ENCODE peak calls at places on chromosomes 4 and X, in six cellular contexts. One of them, this sample, is unnamed.

GRCh38 chrX:130771230-130771629 is 131.8 kb downstream of the ENOX2 start:
- DNase-seq in EL: peak
- DNase-seq in progenitor cell of endocrine pancreas: no peak
- DNase-seq in lower leg skin: no peak
- DNase-seq in Right ventricle myocardium inferior: no peak
- DNase-seq in T-helper 1 cell: no peak
- DNase-seq in this sample: no peak

GRCh38 chrX:16788477-16788876 is 2.2 kb downstream of the TXLNG start:
- DNase-seq in T-helper 1 cell: no peak
- DNase-seq in progenitor cell of endocrine pancreas: no peak
- DNase-seq in Right ventricle myocardium inferior: no peak
- DNase-seq in lower leg skin: peak
- DNase-seq in EL: peak
- DNase-seq in this sample: peak

GRCh38 chr4:139666735-139667266 is 1.2 kb downstream of the MGST2 start:
- DNase-seq in Right ventricle myocardium inferior: no peak
- DNase-seq in EL: no peak
- DNase-seq in T-helper 1 cell: peak
- DNase-seq in progenitor cell of endocrine pancreas: no peak
- DNase-seq in lower leg skin: no peak
- DNase-seq in this sample: no peak

GRCh38 chrX:128759745-128760144 is 707.5 kb upstream of the ACTRT1 start:
- DNase-seq in lower leg skin: no peak
- DNase-seq in Right ventricle myocardium inferior: no peak
- DNase-seq in EL: no peak
- DNase-seq in T-helper 1 cell: no peak
- DNase-seq in progenitor cell of endocrine pancreas: no peak
- DNase-seq in this sample: no peak

GRCh38 chr4:98908703-98909262 is 20.1 kb downstream of the EIF4E start:
- DNase-seq in EL: no peak
- DNase-seq in Right ventricle myocardium inferior: no peak
- DNase-seq in lower leg skin: no peak
- DNase-seq in T-helper 1 cell: no peak
- DNase-seq in progenitor cell of endocrine pancreas: no peak
- DNase-seq in this sample: no peak

GRCh38 chr4:114603455-114603854 is 4.8 kb downstream of the UGT8 start:
- DNase-seq in Right ventricle myocardium inferior: no peak
- DNase-seq in progenitor cell of endocrine pancreas: no peak
- DNase-seq in EL: no peak
- DNase-seq in T-helper 1 cell: no peak
- DNase-seq in lower leg skin: no peak
- DNase-seq in this sample: no peak

GRCh38 chrX:132411310-132411977 is 77.4 kb downstream of the MBNL3 start:
- DNase-seq in progenitor cell of endocrine pancreas: no peak
- DNase-seq in Right ventricle myocardium inferior: no peak
- DNase-seq in EL: no peak
- DNase-seq in lower leg skin: no peak
- DNase-seq in T-helper 1 cell: no peak
- DNase-seq in this sample: no peak

GRCh38 chr4:94570558-94570957 is 118.8 kb downstream of the PDLIM5 start:
- DNase-seq in lower leg skin: no peak
- DNase-seq in Right ventricle myocardium inferior: no peak
- DNase-seq in EL: no peak
- DNase-seq in progenitor cell of endocrine pancreas: no peak
- DNase-seq in T-helper 1 cell: no peak
- DNase-seq in this sample: no peak

GRCh38 chrX:7120578-7121219 is 26.8 kb upstream of the STS start:
- DNase-seq in Right ventricle myocardium inferior: no peak
- DNase-seq in progenitor cell of endocrine pancreas: no peak
- DNase-seq in T-helper 1 cell: no peak
- DNase-seq in EL: peak
- DNase-seq in lower leg skin: no peak
- DNase-seq in this sample: no peak

GRCh38 chrX:72569786-72570185 is 2.9 kb downstream of the HDAC8 start:
- DNase-seq in Right ventricle myocardium inferior: no peak
- DNase-seq in lower leg skin: no peak
- DNase-seq in EL: peak
- DNase-seq in progenitor cell of endocrine pancreas: no peak
- DNase-seq in T-helper 1 cell: no peak
- DNase-seq in this sample: no peak

GRCh38 chr4:103099691-103100392 is at the start of gene BDH2:
- DNase-seq in EL: peak
- DNase-seq in lower leg skin: peak
- DNase-seq in progenitor cell of endocrine pancreas: no peak
- DNase-seq in T-helper 1 cell: peak
- DNase-seq in Right ventricle myocardium inferior: no peak
- DNase-seq in this sample: peak

GRCh38 chr4:7978489-7978888 is 38.8 kb upstream of the AFAP1 start:
- DNase-seq in EL: no peak
- DNase-seq in lower leg skin: no peak
- DNase-seq in progenitor cell of endocrine pancreas: no peak
- DNase-seq in Right ventricle myocardium inferior: peak
- DNase-seq in T-helper 1 cell: no peak
- DNase-seq in this sample: no peak

GRCh38 chr4:155232432-155232831 is 24.0 kb downstream of the NPY2R start:
- DNase-seq in EL: no peak
- DNase-seq in Right ventricle myocardium inferior: no peak
- DNase-seq in lower leg skin: no peak
- DNase-seq in T-helper 1 cell: no peak
- DNase-seq in progenitor cell of endocrine pancreas: no peak
- DNase-seq in this sample: no peak

GRCh38 chr4:7863911-7864681 is 75.6 kb downstream of the AFAP1 start:
- DNase-seq in Right ventricle myocardium inferior: no peak
- DNase-seq in lower leg skin: no peak
- DNase-seq in T-helper 1 cell: peak
- DNase-seq in progenitor cell of endocrine pancreas: no peak
- DNase-seq in EL: peak
- DNase-seq in this sample: no peak

GRCh38 chr4:186134254-186134653 is 29.8 kb downstream of the FAM149A start:
- DNase-seq in T-helper 1 cell: peak
- DNase-seq in EL: no peak
- DNase-seq in progenitor cell of endocrine pancreas: no peak
- DNase-seq in lower leg skin: no peak
- DNase-seq in Right ventricle myocardium inferior: no peak
- DNase-seq in this sample: no peak

GRCh38 chr4:4671774-4672349 is 130.0 kb upstream of the STX18 start:
- DNase-seq in progenitor cell of endocrine pancreas: no peak
- DNase-seq in Right ventricle myocardium inferior: no peak
- DNase-seq in EL: no peak
- DNase-seq in lower leg skin: no peak
- DNase-seq in T-helper 1 cell: no peak
- DNase-seq in this sample: no peak

GRCh38 chr4:141501931-141502330 is 134.5 kb upstream of the IL15 start:
- DNase-seq in Right ventricle myocardium inferior: no peak
- DNase-seq in T-helper 1 cell: no peak
- DNase-seq in progenitor cell of endocrine pancreas: no peak
- DNase-seq in lower leg skin: no peak
- DNase-seq in EL: peak
- DNase-seq in this sample: no peak